ENCODE peak calls at places on chromosome 11, in six cellular contexts. One of them, this sample, is unnamed. For H3K27me3, the result is how much of the 10 kb centered on the place peaks cover.

GRCh38 chr11:94938399-94939055 is 34.8 kb downstream of the CWC15 start:
- DNase-seq in BJ: peak
- DNase-seq in right lobe of liver: no peak
- DNase-seq in lower lobe of right lung: peak
- DNase-seq in keratinocyte: no peak
- DNase-seq in ovary: no peak
- DNase-seq in this sample: peak

GRCh38 chr11:126147268-126148111 is 64.0 kb downstream of the RPUSD4 start:
- DNase-seq in keratinocyte: no peak
- DNase-seq in right lobe of liver: peak
- DNase-seq in lower lobe of right lung: no peak
- DNase-seq in BJ: no peak
- DNase-seq in ovary: no peak
- DNase-seq in this sample: no peak

GRCh38 chr11:10603721-10604297 is 35.3 kb upstream of the LYVE1 start:
- DNase-seq in BJ: no peak
- DNase-seq in keratinocyte: no peak
- DNase-seq in ovary: no peak
- DNase-seq in lower lobe of right lung: no peak
- DNase-seq in right lobe of liver: no peak
- DNase-seq in this sample: no peak

GRCh38 chr11:129637473-129637872 is 178.2 kb upstream of the TMEM45B start:
- DNase-seq in ovary: no peak
- DNase-seq in BJ: no peak
- DNase-seq in lower lobe of right lung: no peak
- DNase-seq in right lobe of liver: no peak
- DNase-seq in keratinocyte: no peak
- DNase-seq in this sample: no peak

GRCh38 chr11:48129697-48130395 is 86.8 kb upstream of the OR4B1 start:
- DNase-seq in BJ: no peak
- DNase-seq in ovary: no peak
- DNase-seq in keratinocyte: no peak
- DNase-seq in lower lobe of right lung: no peak
- DNase-seq in right lobe of liver: no peak
- DNase-seq in this sample: no peak

GRCh38 chr11:57432714-57433163 is 5.8 kb upstream of the SLC43A3 start:
- DNase-seq in ovary: no peak
- DNase-seq in BJ: no peak
- DNase-seq in lower lobe of right lung: peak
- DNase-seq in right lobe of liver: peak
- DNase-seq in keratinocyte: no peak
- DNase-seq in this sample: no peak

GRCh38 chr11:13668957-13669521 is 571 bp downstream of the FAR1 start:
- DNase-seq in BJ: no peak
- DNase-seq in ovary: peak
- DNase-seq in keratinocyte: no peak
- DNase-seq in lower lobe of right lung: peak
- DNase-seq in right lobe of liver: peak
- DNase-seq in this sample: peak

GRCh38 chr11:117638913-117639543 is 158.0 kb downstream of the DSCAML1 start:
- DNase-seq in right lobe of liver: no peak
- DNase-seq in ovary: no peak
- DNase-seq in lower lobe of right lung: no peak
- DNase-seq in BJ: no peak
- DNase-seq in keratinocyte: no peak
- DNase-seq in this sample: no peak

GRCh38 chr11:117606211-117606610 is 190.8 kb downstream of the DSCAML1 start:
- DNase-seq in BJ: no peak
- DNase-seq in ovary: no peak
- DNase-seq in keratinocyte: no peak
- DNase-seq in right lobe of liver: no peak
- DNase-seq in lower lobe of right lung: no peak
- DNase-seq in this sample: no peak

GRCh38 chr11:14418801-14419417 is 59.9 kb upstream of the RRAS2 start:
- DNase-seq in right lobe of liver: no peak
- DNase-seq in BJ: no peak
- DNase-seq in lower lobe of right lung: no peak
- DNase-seq in ovary: no peak
- DNase-seq in keratinocyte: no peak
- DNase-seq in this sample: no peak

GRCh38 chr11:34178422-34178821 is 73.0 kb downstream of the NAT10 start:
- DNase-seq in keratinocyte: no peak
- DNase-seq in BJ: no peak
- DNase-seq in right lobe of liver: no peak
- DNase-seq in ovary: no peak
- DNase-seq in lower lobe of right lung: no peak
- DNase-seq in this sample: no peak

GRCh38 chr11:66559141-66559861 is 9.1 kb downstream of the CTSF start:
- DNase-seq in keratinocyte: no peak
- DNase-seq in BJ: no peak
- DNase-seq in ovary: peak
- DNase-seq in right lobe of liver: no peak
- DNase-seq in lower lobe of right lung: peak
- DNase-seq in this sample: peak

GRCh38 chr11:131749100-131749499 is 378.7 kb downstream of the NTM start:
- DNase-seq in ovary: no peak
- DNase-seq in right lobe of liver: no peak
- DNase-seq in lower lobe of right lung: no peak
- DNase-seq in BJ: peak
- DNase-seq in keratinocyte: no peak
- DNase-seq in this sample: no peak

GRCh38 chr11:97938789-97939188 is 1082.0 kb upstream of the CNTN5 start:
- DNase-seq in ovary: no peak
- DNase-seq in BJ: no peak
- DNase-seq in right lobe of liver: no peak
- DNase-seq in keratinocyte: no peak
- DNase-seq in lower lobe of right lung: no peak
- DNase-seq in this sample: no peak

GRCh38 chr11:96213500-96213899 is 129.5 kb downstream of the MAML2 start:
- DNase-seq in ovary: no peak
- DNase-seq in BJ: peak
- DNase-seq in lower lobe of right lung: no peak
- DNase-seq in keratinocyte: no peak
- DNase-seq in right lobe of liver: no peak
- DNase-seq in this sample: no peak

GRCh38 chr11:61120099-61120864 is 18.0 kb downstream of the CD5 start:
- DNase-seq in right lobe of liver: peak
- DNase-seq in BJ: no peak
- DNase-seq in ovary: no peak
- DNase-seq in keratinocyte: no peak
- DNase-seq in lower lobe of right lung: no peak
- DNase-seq in this sample: no peak

GRCh38 chr11:47837292-47837691 is 10.9 kb downstream of the NUP160 start:
- DNase-seq in BJ: no peak
- DNase-seq in keratinocyte: no peak
- DNase-seq in right lobe of liver: no peak
- DNase-seq in ovary: no peak
- DNase-seq in lower lobe of right lung: no peak
- DNase-seq in this sample: no peak

DNA sequence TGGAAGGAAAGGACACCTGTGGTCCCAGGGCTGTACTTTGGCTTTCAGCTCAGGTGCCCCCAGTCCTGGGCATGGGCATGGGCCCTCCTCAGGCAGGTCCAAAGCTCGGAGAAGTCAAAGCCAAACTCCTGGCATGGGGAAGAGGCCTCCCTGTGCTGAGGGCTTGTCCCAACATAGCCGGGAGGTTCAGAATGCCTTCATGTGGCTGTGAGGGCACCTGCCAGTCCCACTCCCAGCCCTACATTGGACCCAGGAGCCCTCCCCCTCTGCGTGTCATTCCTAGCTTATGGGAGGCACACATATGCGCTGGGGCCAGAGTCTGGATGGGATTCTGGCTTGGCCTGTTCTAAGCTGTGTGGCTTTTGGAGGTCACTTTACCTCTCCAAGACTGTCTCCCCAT is 1.0 kb upstream of the KLHL35 start:
- DNase-seq in ovary: no peak
- DNase-seq in right lobe of liver: no peak
- DNase-seq in keratinocyte: no peak
- DNase-seq in BJ: no peak
- DNase-seq in lower lobe of right lung: no peak
- DNase-seq in this sample: no peak
- H3K27me3 ChIP-seq in ovary: under half
- H3K27me3 ChIP-seq in right lobe of liver: under half
- H3K27me3 ChIP-seq in keratinocyte: under half
- H3K27me3 ChIP-seq in BJ: under half
- H3K27me3 ChIP-seq in lower lobe of right lung: under half
- H3K27me3 ChIP-seq in this sample: under half

GRCh38 chr11:77379917-77380316 is 78.4 kb upstream of the GDPD4 start:
- DNase-seq in ovary: no peak
- DNase-seq in keratinocyte: no peak
- DNase-seq in right lobe of liver: no peak
- DNase-seq in lower lobe of right lung: no peak
- DNase-seq in BJ: no peak
- DNase-seq in this sample: no peak

GRCh38 chr11:77379253-77379652 is 77.8 kb upstream of the GDPD4 start:
- DNase-seq in ovary: no peak
- DNase-seq in BJ: no peak
- DNase-seq in right lobe of liver: no peak
- DNase-seq in lower lobe of right lung: no peak
- DNase-seq in keratinocyte: no peak
- DNase-seq in this sample: no peak

GRCh38 chr11:77374611-77375031 is 73.1 kb upstream of the GDPD4 start:
- DNase-seq in BJ: no peak
- DNase-seq in keratinocyte: no peak
- DNase-seq in lower lobe of right lung: no peak
- DNase-seq in right lobe of liver: no peak
- DNase-seq in ovary: no peak
- DNase-seq in this sample: no peak

GRCh38 chr11:77375114-77375513 is 73.6 kb upstream of the GDPD4 start:
- DNase-seq in BJ: no peak
- DNase-seq in lower lobe of right lung: no peak
- DNase-seq in right lobe of liver: no peak
- DNase-seq in ovary: no peak
- DNase-seq in keratinocyte: no peak
- DNase-seq in this sample: no peak

GRCh38 chr11:77377734-77378133 is 76.2 kb upstream of the GDPD4 start:
- DNase-seq in keratinocyte: no peak
- DNase-seq in BJ: no peak
- DNase-seq in right lobe of liver: no peak
- DNase-seq in ovary: no peak
- DNase-seq in lower lobe of right lung: no peak
- DNase-seq in this sample: no peak
- TF ChIP-seq CTCF in keratinocyte: no peak
- TF ChIP-seq CTCF in BJ: no peak
- TF ChIP-seq CTCF in right lobe of liver: no peak
- TF ChIP-seq CTCF in ovary: no peak
- TF ChIP-seq CTCF in lower lobe of right lung: no peak
- TF ChIP-seq CTCF in this sample: no peak

GRCh38 chr11:133907841-133908241 is 48.9 kb downstream of the IGSF9B start:
- DNase-seq in ovary: no peak
- DNase-seq in BJ: no peak
- DNase-seq in lower lobe of right lung: peak
- DNase-seq in right lobe of liver: peak
- DNase-seq in keratinocyte: no peak
- DNase-seq in this sample: no peak

GRCh38 chr11:133910101-133910500 is 46.7 kb downstream of the IGSF9B start:
- DNase-seq in lower lobe of right lung: peak
- DNase-seq in right lobe of liver: no peak
- DNase-seq in BJ: no peak
- DNase-seq in keratinocyte: no peak
- DNase-seq in ovary: no peak
- DNase-seq in this sample: no peak

GRCh38 chr11:133908827-133909226 is 47.9 kb downstream of the IGSF9B start:
- DNase-seq in lower lobe of right lung: peak
- DNase-seq in keratinocyte: no peak
- DNase-seq in ovary: no peak
- DNase-seq in BJ: no peak
- DNase-seq in right lobe of liver: peak
- DNase-seq in this sample: no peak

GRCh38 chr11:133913761-133914160 is 43.0 kb downstream of the IGSF9B start:
- DNase-seq in right lobe of liver: no peak
- DNase-seq in lower lobe of right lung: no peak
- DNase-seq in ovary: no peak
- DNase-seq in BJ: no peak
- DNase-seq in keratinocyte: no peak
- DNase-seq in this sample: peak

DNA sequence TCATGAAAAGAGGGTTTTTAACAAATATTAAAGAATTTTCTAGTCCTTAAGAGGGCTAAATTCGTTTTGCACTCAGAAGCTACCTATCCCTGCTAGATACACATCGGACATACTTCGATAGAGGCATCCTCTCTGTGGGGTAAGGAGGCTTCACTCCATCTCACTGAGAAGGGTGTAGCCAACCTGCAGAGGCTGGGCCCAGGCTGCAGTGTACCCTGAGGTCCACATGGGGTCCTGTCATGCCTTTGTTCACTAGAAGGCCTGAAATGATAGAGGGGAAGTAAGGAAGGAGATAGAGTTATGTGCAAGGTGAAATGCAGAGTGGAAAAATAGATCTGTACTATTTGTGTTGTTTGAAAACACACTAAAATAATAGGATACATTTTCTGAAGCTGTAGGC is 45.6 kb downstream of the IGSF9B start:
- DNase-seq in BJ: no peak
- DNase-seq in lower lobe of right lung: peak
- DNase-seq in ovary: no peak
- DNase-seq in right lobe of liver: no peak
- DNase-seq in keratinocyte: no peak
- DNase-seq in this sample: no peak
- H3K27me3 ChIP-seq in BJ: under half
- H3K27me3 ChIP-seq in lower lobe of right lung: under half
- H3K27me3 ChIP-seq in ovary: under half
- H3K27me3 ChIP-seq in right lobe of liver: under half
- H3K27me3 ChIP-seq in keratinocyte: under half
- H3K27me3 ChIP-seq in this sample: under half

GRCh38 chr11:92859290-92859689 is 110.2 kb upstream of the MTNR1B start:
- DNase-seq in BJ: no peak
- DNase-seq in keratinocyte: no peak
- DNase-seq in ovary: no peak
- DNase-seq in lower lobe of right lung: no peak
- DNase-seq in right lobe of liver: no peak
- DNase-seq in this sample: peak

GRCh38 chr11:92852946-92853345 is 116.5 kb upstream of the MTNR1B start:
- DNase-seq in ovary: no peak
- DNase-seq in lower lobe of right lung: peak
- DNase-seq in right lobe of liver: no peak
- DNase-seq in keratinocyte: peak
- DNase-seq in BJ: no peak
- DNase-seq in this sample: peak

GRCh38 chr11:92852203-92852602 is 117.2 kb upstream of the MTNR1B start:
- DNase-seq in ovary: no peak
- DNase-seq in right lobe of liver: no peak
- DNase-seq in lower lobe of right lung: no peak
- DNase-seq in BJ: no peak
- DNase-seq in keratinocyte: no peak
- DNase-seq in this sample: no peak

GRCh38 chr11:92854162-92854561 is 115.3 kb upstream of the MTNR1B start:
- DNase-seq in ovary: no peak
- DNase-seq in BJ: no peak
- DNase-seq in right lobe of liver: no peak
- DNase-seq in lower lobe of right lung: no peak
- DNase-seq in keratinocyte: no peak
- DNase-seq in this sample: no peak

DNA sequence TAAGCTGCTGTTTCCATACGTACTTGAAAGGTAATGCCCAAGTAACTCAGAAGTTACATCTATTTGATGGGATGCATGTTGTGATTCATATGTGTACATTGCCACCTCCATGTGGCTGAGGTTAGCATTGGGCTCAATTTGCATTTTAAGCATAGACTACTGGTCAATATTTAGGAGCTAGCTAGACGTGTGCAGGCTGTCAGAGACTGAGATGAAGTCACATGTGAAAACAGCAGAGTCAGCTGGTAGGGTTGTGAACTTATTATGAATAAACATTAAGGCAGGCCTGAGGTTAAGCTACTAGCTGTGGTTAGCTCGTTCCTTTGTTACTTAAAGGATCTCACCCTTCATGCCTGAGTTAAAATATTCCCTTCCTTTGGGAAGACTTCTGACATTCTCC is 114.5 kb upstream of the MTNR1B start:
- DNase-seq in lower lobe of right lung: no peak
- DNase-seq in ovary: no peak
- DNase-seq in right lobe of liver: no peak
- DNase-seq in BJ: no peak
- DNase-seq in keratinocyte: no peak
- DNase-seq in this sample: no peak
- TF ChIP-seq CTCF in lower lobe of right lung: no peak
- TF ChIP-seq CTCF in ovary: no peak
- TF ChIP-seq CTCF in right lobe of liver: no peak
- TF ChIP-seq CTCF in BJ: no peak
- TF ChIP-seq CTCF in keratinocyte: no peak
- TF ChIP-seq CTCF in this sample: no peak

This sample was measured in thyroid gland.